ENCODE peak calls at places on chromosomes 6 and 20, in seven cellular contexts. S, R, B, E, N, U and M are unnamed samples. For H3K27me3, the result is how much of the 10 kb centered on the place peaks cover.

GRCh38 chr20:61925555-61926252 is 140.0 kb downstream of the TAF4 start:
- DNase-seq in R (no peak), E (no peak), B (no peak), N (no peak), U (no peak), S (no peak), M (no peak)

GRCh38 chr6:23174781-23175361 is 605.5 kb downstream of the HDGFL1 start:
- DNase-seq in B (no peak), U (peak), R (no peak), N (no peak), E (no peak), S (no peak), M (no peak)

GRCh38 chr6:109491207-109491938 is 8.4 kb upstream of the ZBTB24 start:
- DNase-seq in R (peak), U (peak), E (no peak), N (no peak), S (no peak), B (no peak), M (no peak)

GRCh38 chr20:33789109-33789857 is 21.9 kb upstream of the CHMP4B start:
- DNase-seq in E (no peak), U (peak), N (peak), B (peak), R (no peak), S (no peak), M (no peak)

GRCh38 chr6:25041676-25042598 is 106.2 kb upstream of the RIPOR2 start:
- DNase-seq in R (peak), E (no peak), B (no peak), U (no peak), S (no peak), N (no peak), M (no peak)

GRCh38 chr6:14210663-14211595 is 93.4 kb downstream of the CD83 start:
- DNase-seq in N (peak), S (peak), E (peak), U (peak), R (peak), B (peak), M (peak)

GRCh38 chr6:8839626-8840025 is 404.3 kb upstream of the SLC35B3 start:
- DNase-seq in S (no peak), R (no peak), E (no peak), B (no peak), N (no peak), U (no peak), M (no peak)

GRCh38 chr20:34189572-34190163 is 51.6 kb upstream of the ASIP start:
- DNase-seq in N (no peak), S (no peak), R (no peak), B (no peak), U (no peak), E (no peak), M (no peak)

GRCh38 chr6:170449231-170449630 is 103.9 kb downstream of the PSMB1 start:
- DNase-seq in R (no peak), N (no peak), S (no peak), E (no peak), B (no peak), U (no peak), M (no peak)
- H3K27ac ChIP-seq in R (no peak), N (no peak), S (no peak), E (no peak), B (no peak), U (no peak), M (no peak)

DNA sequence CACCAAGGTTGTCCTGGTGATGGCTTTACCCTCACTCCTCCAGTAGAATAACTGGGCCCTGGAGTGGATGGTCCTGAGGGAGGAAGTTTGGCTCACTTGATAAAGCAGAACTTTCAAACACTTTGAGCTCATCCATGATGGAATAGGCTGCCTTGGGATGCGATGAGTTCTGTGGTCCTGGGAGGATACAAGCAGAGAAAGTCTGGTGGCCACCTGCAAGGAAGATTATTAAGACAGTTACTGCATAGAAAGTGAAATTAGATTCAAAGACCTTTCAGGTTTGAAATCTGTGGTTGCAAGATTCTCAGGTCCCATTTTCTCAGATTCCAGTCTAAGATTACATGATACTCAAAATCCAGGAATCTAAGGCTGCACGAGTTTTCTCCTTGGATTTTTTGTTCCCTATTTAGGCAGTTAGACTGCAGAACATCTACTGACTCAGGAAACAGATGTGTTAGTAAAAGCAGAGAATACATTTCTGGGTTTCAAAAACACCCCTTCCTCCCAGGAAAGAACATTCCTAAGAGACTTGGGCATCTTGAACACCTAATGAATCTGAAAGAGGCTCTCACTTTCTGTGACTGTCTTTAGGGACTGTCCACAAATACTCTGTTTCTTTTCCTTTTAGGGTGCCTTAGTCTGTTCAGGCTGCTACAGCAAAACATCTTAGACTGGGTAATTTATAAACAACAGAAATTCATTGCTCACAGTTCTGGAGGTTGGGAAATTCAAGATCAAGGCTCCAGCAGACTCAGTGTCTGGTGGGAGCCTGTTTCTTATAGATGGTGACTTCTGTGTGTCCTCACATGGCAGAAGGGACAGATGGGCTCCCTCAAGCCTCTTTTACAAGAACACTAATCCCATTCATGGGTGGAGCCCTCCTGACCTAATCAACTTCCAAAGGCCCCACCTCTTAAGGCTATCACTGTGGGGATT is 19.6 kb upstream of the CCN5 start:
- DNase-seq in R (no peak), E (no peak), U (peak), N (no peak), B (no peak), S (no peak), M (peak)
- H3K27me3 ChIP-seq in R (under half), E (under half), U (under half), N (under half), B (under half), S (under half), M (under half)

DNA sequence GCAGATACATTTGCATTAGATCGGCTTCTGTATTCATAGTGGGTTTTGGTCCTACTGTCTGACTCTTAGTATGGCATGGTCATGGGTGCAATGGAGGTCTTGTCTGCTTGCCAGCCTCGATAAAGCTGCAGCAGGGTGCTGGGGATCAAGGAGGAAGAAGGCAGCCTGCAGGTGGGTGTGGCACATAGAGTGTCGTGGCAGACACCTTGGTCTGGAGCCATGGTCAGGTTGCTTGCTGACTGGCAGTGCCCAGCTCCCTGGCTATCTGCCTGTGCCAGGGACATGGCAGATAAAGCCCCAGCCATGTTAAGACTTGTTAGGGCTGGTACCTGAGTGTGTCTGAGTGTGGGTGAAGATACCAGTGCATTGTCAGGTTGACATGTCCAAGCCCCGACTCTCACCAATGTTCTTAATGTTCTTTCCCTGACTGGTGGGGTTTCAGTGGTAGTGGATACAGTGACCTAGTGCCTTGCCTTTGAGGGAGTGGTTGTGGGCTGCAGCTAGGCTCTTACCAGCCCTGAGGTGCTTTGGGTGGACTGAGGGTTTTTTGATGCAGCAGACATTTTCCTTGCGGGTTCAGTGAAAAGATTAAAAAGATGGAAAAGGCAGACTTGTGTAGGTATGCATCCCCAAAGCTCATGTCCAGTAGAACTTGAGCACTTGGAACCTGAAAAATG is 1.8 kb downstream of the FAM83D start:
- DNase-seq in U (no peak), R (peak), B (no peak), N (no peak), E (no peak), S (no peak), M (no peak)
- H3K4me3 ChIP-seq in U (no peak), R (peak), B (no peak), N (no peak), E (no peak), S (peak), M (peak)

DNA sequence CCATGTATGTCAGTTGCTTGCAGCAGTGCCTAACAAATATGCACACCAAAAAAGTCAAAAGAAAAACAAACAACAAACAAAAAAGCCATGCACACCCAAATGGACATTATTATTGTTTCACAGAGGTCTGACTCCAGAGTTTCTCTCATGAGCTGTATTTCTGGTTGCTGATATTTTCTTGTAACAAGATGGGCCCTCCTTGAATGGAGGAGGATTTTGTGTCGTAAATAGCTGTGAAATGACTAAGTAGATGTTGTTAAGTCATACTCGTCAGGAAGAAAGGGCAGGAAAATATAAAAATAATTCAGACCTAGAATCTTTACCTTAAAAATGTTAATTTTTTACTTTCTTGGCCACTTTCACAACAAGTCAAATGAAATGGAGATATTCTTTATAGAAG is 96.0 kb downstream of the PLEKHG1 start:
- DNase-seq in B (no peak), R (no peak), N (no peak), E (no peak), U (no peak), S (no peak), M (no peak)
- H3K27ac ChIP-seq in B (no peak), R (no peak), N (no peak), E (peak), U (no peak), S (no peak), M (no peak)

DNA sequence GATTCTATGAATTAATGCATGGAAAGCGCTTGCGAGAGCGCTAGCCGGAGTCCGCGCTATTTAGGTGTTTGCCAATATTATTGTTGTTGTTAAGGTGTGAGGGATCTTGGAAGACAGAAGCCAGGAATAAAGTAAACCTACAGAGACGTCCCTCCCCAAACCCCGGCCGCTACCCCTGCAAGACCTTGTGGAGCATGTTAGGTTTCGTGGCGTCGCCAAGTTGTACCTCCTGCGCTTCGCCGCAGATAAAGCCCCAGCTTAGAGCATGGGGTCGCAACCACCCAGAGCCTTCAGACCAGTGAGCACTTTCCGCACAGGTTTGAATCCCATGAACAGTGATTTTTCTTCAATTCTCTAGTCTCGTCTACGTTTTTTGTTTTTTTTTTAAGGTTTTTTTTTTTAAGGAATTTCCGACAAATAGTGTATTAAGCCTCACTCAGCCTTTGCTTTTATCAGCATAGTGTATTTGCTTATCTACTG is 16.9 kb upstream of the ZSCAN9 start:
- DNase-seq in B (no peak), R (no peak), S (peak), E (no peak), U (peak), N (no peak), M (no peak)
- H3K27me3 ChIP-seq in B (half or more), R (half or more), S (half or more), E (half or more), U (half or more), N (under half), M (under half)